ENCODE peak calls at places on chromosomes 11 and 22, in nine cellular contexts. One of them, this sample, is unnamed.

GRCh38 chr11:86068138-86068861 is 584 bp downstream of the PICALM start:
- DNase-seq in psoas muscle: no peak
- DNase-seq in astrocyte of the cerebellum: no peak
- DNase-seq in body of pancreas: peak; percentile 50
- DNase-seq in dorsolateral prefrontal cortex: peak; percentile 33
- DNase-seq in cardiac fibroblast: peak; percentile 50
- DNase-seq in ovary: no peak
- DNase-seq in GM12864: no peak
- DNase-seq in astrocyte: no peak
- DNase-seq in this sample: peak; percentile 43

GRCh38 chr11:123145220-123145619 is 49.8 kb downstream of the CLMP start:
- DNase-seq in psoas muscle: peak; percentile 58
- DNase-seq in astrocyte of the cerebellum: no peak
- DNase-seq in body of pancreas: peak; percentile 67
- DNase-seq in dorsolateral prefrontal cortex: no peak
- DNase-seq in cardiac fibroblast: peak; percentile 94
- DNase-seq in ovary: peak; percentile 49
- DNase-seq in GM12864: no peak
- DNase-seq in astrocyte: peak; percentile 75
- DNase-seq in this sample: peak; percentile 78

GRCh38 chr11:721913-722811 is 16.1 kb downstream of the EPS8L2 start:
- DNase-seq in psoas muscle: no peak
- DNase-seq in astrocyte of the cerebellum: no peak
- DNase-seq in body of pancreas: no peak
- DNase-seq in dorsolateral prefrontal cortex: no peak
- DNase-seq in cardiac fibroblast: no peak
- DNase-seq in ovary: no peak
- DNase-seq in GM12864: no peak
- DNase-seq in astrocyte: no peak
- DNase-seq in this sample: no peak

GRCh38 chr11:32154275-32154674 is 63.4 kb downstream of the RCN1 start:
- DNase-seq in psoas muscle: no peak
- DNase-seq in astrocyte of the cerebellum: peak; percentile 2
- DNase-seq in body of pancreas: no peak
- DNase-seq in dorsolateral prefrontal cortex: no peak
- DNase-seq in cardiac fibroblast: peak; percentile 34
- DNase-seq in ovary: no peak
- DNase-seq in GM12864: no peak
- DNase-seq in astrocyte: peak; percentile 26
- DNase-seq in this sample: peak; percentile 16

GRCh38 chr11:78798567-78799170 is 224.0 kb upstream of the NARS2 start:
- DNase-seq in psoas muscle: peak; percentile 85
- DNase-seq in astrocyte of the cerebellum: peak; percentile 32
- DNase-seq in body of pancreas: peak; percentile 73
- DNase-seq in dorsolateral prefrontal cortex: no peak
- DNase-seq in cardiac fibroblast: peak; percentile 79
- DNase-seq in ovary: peak; percentile 56
- DNase-seq in GM12864: peak; percentile 10
- DNase-seq in astrocyte: peak; percentile 42
- DNase-seq in this sample: peak; percentile 74

GRCh38 chr11:65716294-65716693 is 4.2 kb downstream of the KAT5 start:
- DNase-seq in psoas muscle: no peak
- DNase-seq in astrocyte of the cerebellum: no peak
- DNase-seq in body of pancreas: no peak
- DNase-seq in dorsolateral prefrontal cortex: no peak
- DNase-seq in cardiac fibroblast: no peak
- DNase-seq in ovary: no peak
- DNase-seq in GM12864: no peak
- DNase-seq in astrocyte: no peak
- DNase-seq in this sample: no peak

GRCh38 chr22:20221421-20222340 is 46.4 kb downstream of the RTN4R start:
- DNase-seq in psoas muscle: no peak
- DNase-seq in astrocyte of the cerebellum: no peak
- DNase-seq in body of pancreas: peak; percentile 76
- DNase-seq in dorsolateral prefrontal cortex: no peak
- DNase-seq in cardiac fibroblast: no peak
- DNase-seq in ovary: no peak
- DNase-seq in GM12864: no peak
- DNase-seq in astrocyte: no peak
- DNase-seq in this sample: no peak

GRCh38 chr11:73995731-73996130 is 13.1 kb upstream of the UCP2 start:
- DNase-seq in psoas muscle: no peak
- DNase-seq in astrocyte of the cerebellum: no peak
- DNase-seq in body of pancreas: no peak
- DNase-seq in dorsolateral prefrontal cortex: no peak
- DNase-seq in cardiac fibroblast: no peak
- DNase-seq in ovary: no peak
- DNase-seq in GM12864: no peak
- DNase-seq in astrocyte: no peak
- DNase-seq in this sample: no peak

GRCh38 chr11:3223932-3224729 is 5.5 kb upstream of the MRGPRG start:
- DNase-seq in psoas muscle: no peak
- DNase-seq in astrocyte of the cerebellum: no peak
- DNase-seq in body of pancreas: no peak
- DNase-seq in dorsolateral prefrontal cortex: no peak
- DNase-seq in cardiac fibroblast: no peak
- DNase-seq in ovary: no peak
- DNase-seq in GM12864: no peak
- DNase-seq in astrocyte: no peak
- DNase-seq in this sample: no peak

GRCh38 chr11:129937592-129938238 is 42.3 kb upstream of the NFRKB start:
- DNase-seq in psoas muscle: no peak
- DNase-seq in astrocyte of the cerebellum: peak; percentile 23
- DNase-seq in body of pancreas: no peak
- DNase-seq in dorsolateral prefrontal cortex: no peak
- DNase-seq in cardiac fibroblast: no peak
- DNase-seq in ovary: no peak
- DNase-seq in GM12864: no peak
- DNase-seq in astrocyte: no peak
- DNase-seq in this sample: no peak

GRCh38 chr22:50059185-50059880 is 1.2 kb upstream of the TTLL8 start:
- DNase-seq in psoas muscle: no peak
- DNase-seq in astrocyte of the cerebellum: no peak
- DNase-seq in body of pancreas: no peak
- DNase-seq in dorsolateral prefrontal cortex: no peak
- DNase-seq in cardiac fibroblast: peak; percentile 58
- DNase-seq in ovary: no peak
- DNase-seq in GM12864: no peak
- DNase-seq in astrocyte: no peak
- DNase-seq in this sample: peak; percentile 43

GRCh38 chr11:33178443-33179154 is 17.3 kb upstream of the CSTF3 start:
- DNase-seq in psoas muscle: no peak
- DNase-seq in astrocyte of the cerebellum: no peak
- DNase-seq in body of pancreas: no peak
- DNase-seq in dorsolateral prefrontal cortex: no peak
- DNase-seq in cardiac fibroblast: no peak
- DNase-seq in ovary: no peak
- DNase-seq in GM12864: no peak
- DNase-seq in astrocyte: peak; percentile 61
- DNase-seq in this sample: no peak

GRCh38 chr11:8756201-8756600 is 73.6 kb downstream of the RPL27A start:
- DNase-seq in psoas muscle: no peak
- DNase-seq in astrocyte of the cerebellum: no peak
- DNase-seq in body of pancreas: peak; percentile 65
- DNase-seq in dorsolateral prefrontal cortex: no peak
- DNase-seq in cardiac fibroblast: no peak
- DNase-seq in ovary: no peak
- DNase-seq in GM12864: no peak
- DNase-seq in astrocyte: no peak
- DNase-seq in this sample: peak; percentile 61

GRCh38 chr11:8757047-8757446 is 74.5 kb downstream of the RPL27A start:
- DNase-seq in psoas muscle: no peak
- DNase-seq in astrocyte of the cerebellum: no peak
- DNase-seq in body of pancreas: no peak
- DNase-seq in dorsolateral prefrontal cortex: no peak
- DNase-seq in cardiac fibroblast: no peak
- DNase-seq in ovary: no peak
- DNase-seq in GM12864: no peak
- DNase-seq in astrocyte: peak; percentile 71
- DNase-seq in this sample: peak; percentile 43

GRCh38 chr11:8757533-8757932 is 74.9 kb downstream of the RPL27A start:
- DNase-seq in psoas muscle: no peak
- DNase-seq in astrocyte of the cerebellum: no peak
- DNase-seq in body of pancreas: no peak
- DNase-seq in dorsolateral prefrontal cortex: no peak
- DNase-seq in cardiac fibroblast: no peak
- DNase-seq in ovary: no peak
- DNase-seq in GM12864: no peak
- DNase-seq in astrocyte: no peak
- DNase-seq in this sample: no peak

GRCh38 chr11:8758619-8759169 is 76.1 kb downstream of the RPL27A start:
- DNase-seq in psoas muscle: no peak
- DNase-seq in astrocyte of the cerebellum: no peak
- DNase-seq in body of pancreas: no peak
- DNase-seq in dorsolateral prefrontal cortex: no peak
- DNase-seq in cardiac fibroblast: no peak
- DNase-seq in ovary: no peak
- DNase-seq in GM12864: no peak
- DNase-seq in astrocyte: no peak
- DNase-seq in this sample: no peak

GRCh38 chr11:8754241-8754640 is 71.6 kb downstream of the RPL27A start:
- DNase-seq in psoas muscle: no peak
- DNase-seq in astrocyte of the cerebellum: no peak
- DNase-seq in body of pancreas: no peak
- DNase-seq in dorsolateral prefrontal cortex: no peak
- DNase-seq in cardiac fibroblast: peak; percentile 56
- DNase-seq in ovary: no peak
- DNase-seq in GM12864: no peak
- DNase-seq in astrocyte: no peak
- DNase-seq in this sample: peak; percentile 76
- TF ChIP-seq CTCF in psoas muscle: peak; percentile 8
- TF ChIP-seq CTCF in astrocyte of the cerebellum: no peak
- TF ChIP-seq CTCF in body of pancreas: peak; percentile 12
- TF ChIP-seq CTCF in dorsolateral prefrontal cortex: peak; percentile 11
- TF ChIP-seq CTCF in cardiac fibroblast: peak; percentile 53
- TF ChIP-seq CTCF in ovary: no peak
- TF ChIP-seq CTCF in GM12864: no peak
- TF ChIP-seq CTCF in astrocyte: peak; percentile 14
- TF ChIP-seq CTCF in this sample: peak; percentile 58

GRCh38 chr11:92240946-92241345 is 16.3 kb downstream of the FAT3 start:
- DNase-seq in psoas muscle: no peak
- DNase-seq in astrocyte of the cerebellum: no peak
- DNase-seq in body of pancreas: no peak
- DNase-seq in dorsolateral prefrontal cortex: no peak
- DNase-seq in cardiac fibroblast: no peak
- DNase-seq in ovary: no peak
- DNase-seq in GM12864: no peak
- DNase-seq in astrocyte: no peak
- DNase-seq in this sample: no peak
- H3K4me3 ChIP-seq in psoas muscle: no peak overlapping the region
- H3K4me3 ChIP-seq in astrocyte of the cerebellum: no peak overlapping the region
- H3K4me3 ChIP-seq in body of pancreas: no peak overlapping the region
- H3K4me3 ChIP-seq in dorsolateral prefrontal cortex: no peak overlapping the region
- H3K4me3 ChIP-seq in cardiac fibroblast: no peak overlapping the region
- H3K4me3 ChIP-seq in ovary: no peak overlapping the region
- H3K4me3 ChIP-seq in GM12864: no peak overlapping the region
- H3K4me3 ChIP-seq in astrocyte: no peak overlapping the region
- H3K4me3 ChIP-seq in this sample: no peak overlapping the region

DNA sequence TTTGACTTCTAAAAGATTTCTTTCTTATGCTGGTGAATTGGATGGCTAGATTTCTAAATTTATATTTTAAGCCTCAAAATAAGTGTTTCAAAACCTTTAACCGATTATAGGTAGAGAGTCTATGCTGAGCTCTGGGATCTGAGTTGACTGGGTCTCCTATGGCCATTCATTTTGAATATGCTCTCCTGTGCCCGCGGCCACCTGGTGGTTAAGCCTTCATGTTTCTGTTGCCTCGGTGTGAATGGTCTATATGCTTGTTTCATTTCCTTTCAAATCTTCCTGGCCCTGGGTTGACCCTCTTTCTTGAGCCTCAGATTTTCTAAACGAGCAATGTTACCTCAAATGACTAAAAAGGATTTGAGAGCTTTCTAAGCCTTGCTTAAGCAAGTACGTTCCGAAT is 789.3 kb upstream of the KIRREL3 start:
- DNase-seq in psoas muscle: no peak
- DNase-seq in astrocyte of the cerebellum: no peak
- DNase-seq in body of pancreas: peak; percentile 40
- DNase-seq in dorsolateral prefrontal cortex: no peak
- DNase-seq in cardiac fibroblast: no peak
- DNase-seq in ovary: no peak
- DNase-seq in GM12864: no peak
- DNase-seq in astrocyte: no peak
- DNase-seq in this sample: no peak
- TF ChIP-seq CTCF in psoas muscle: peak; percentile 17
- TF ChIP-seq CTCF in astrocyte of the cerebellum: peak; percentile 42
- TF ChIP-seq CTCF in body of pancreas: peak; percentile 9
- TF ChIP-seq CTCF in dorsolateral prefrontal cortex: peak; percentile 21
- TF ChIP-seq CTCF in cardiac fibroblast: peak; percentile 18
- TF ChIP-seq CTCF in ovary: no peak
- TF ChIP-seq CTCF in GM12864: peak; percentile 23
- TF ChIP-seq CTCF in astrocyte: peak; percentile 33
- TF ChIP-seq CTCF in this sample: no peak

GRCh38 chr22:35449829-35450689 is 50.1 kb downstream of the MCM5 start:
- DNase-seq in psoas muscle: no peak
- DNase-seq in astrocyte of the cerebellum: no peak
- DNase-seq in body of pancreas: no peak
- DNase-seq in dorsolateral prefrontal cortex: no peak
- DNase-seq in cardiac fibroblast: no peak
- DNase-seq in ovary: no peak
- DNase-seq in GM12864: no peak
- DNase-seq in astrocyte: no peak
- DNase-seq in this sample: no peak

GRCh38 chr22:35452810-35453743 is 53.1 kb downstream of the MCM5 start:
- DNase-seq in psoas muscle: no peak
- DNase-seq in astrocyte of the cerebellum: no peak
- DNase-seq in body of pancreas: no peak
- DNase-seq in dorsolateral prefrontal cortex: no peak
- DNase-seq in cardiac fibroblast: no peak
- DNase-seq in ovary: no peak
- DNase-seq in GM12864: no peak
- DNase-seq in astrocyte: no peak
- DNase-seq in this sample: no peak

GRCh38 chr22:35452351-35452781 is 52.4 kb downstream of the MCM5 start:
- DNase-seq in psoas muscle: no peak
- DNase-seq in astrocyte of the cerebellum: no peak
- DNase-seq in body of pancreas: peak; percentile 44
- DNase-seq in dorsolateral prefrontal cortex: no peak
- DNase-seq in cardiac fibroblast: no peak
- DNase-seq in ovary: no peak
- DNase-seq in GM12864: no peak
- DNase-seq in astrocyte: no peak
- DNase-seq in this sample: no peak

GRCh38 chr22:35450824-35451541 is 51.0 kb downstream of the MCM5 start:
- DNase-seq in psoas muscle: no peak
- DNase-seq in astrocyte of the cerebellum: no peak
- DNase-seq in body of pancreas: no peak
- DNase-seq in dorsolateral prefrontal cortex: no peak
- DNase-seq in cardiac fibroblast: no peak
- DNase-seq in ovary: no peak
- DNase-seq in GM12864: no peak
- DNase-seq in astrocyte: no peak
- DNase-seq in this sample: no peak

DNA sequence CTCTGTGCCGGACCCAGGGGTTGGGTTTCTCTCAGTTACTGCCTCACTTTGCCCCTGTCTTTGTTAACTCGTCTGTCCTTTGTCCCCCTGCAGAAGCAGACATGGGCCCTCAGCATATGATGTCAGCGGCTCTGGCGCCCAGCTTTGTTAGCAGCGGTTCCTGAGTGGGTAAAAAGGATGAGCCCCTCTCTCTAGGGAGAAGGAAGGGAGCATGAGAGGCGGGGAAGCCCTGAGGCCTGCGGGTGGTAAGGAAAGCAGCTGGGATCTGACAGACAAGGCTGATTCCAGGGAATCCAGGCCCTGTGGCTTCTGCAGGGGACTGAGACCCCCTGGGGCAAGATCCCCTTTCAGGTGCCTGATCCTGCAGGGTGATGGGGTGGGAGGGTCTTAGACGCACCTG is 51.7 kb downstream of the MCM5 start:
- DNase-seq in psoas muscle: no peak
- DNase-seq in astrocyte of the cerebellum: no peak
- DNase-seq in body of pancreas: no peak
- DNase-seq in dorsolateral prefrontal cortex: no peak
- DNase-seq in cardiac fibroblast: no peak
- DNase-seq in ovary: no peak
- DNase-seq in GM12864: no peak
- DNase-seq in astrocyte: no peak
- DNase-seq in this sample: no peak
- H3K4me3 ChIP-seq in psoas muscle: no peak overlapping the region
- H3K4me3 ChIP-seq in astrocyte of the cerebellum: no peak overlapping the region
- H3K4me3 ChIP-seq in body of pancreas: no peak overlapping the region
- H3K4me3 ChIP-seq in dorsolateral prefrontal cortex: no peak overlapping the region
- H3K4me3 ChIP-seq in cardiac fibroblast: no peak overlapping the region
- H3K4me3 ChIP-seq in ovary: no peak overlapping the region
- H3K4me3 ChIP-seq in GM12864: no peak overlapping the region
- H3K4me3 ChIP-seq in astrocyte: no peak overlapping the region
- H3K4me3 ChIP-seq in this sample: no peak overlapping the region